ENCODE peak calls at places on chromosomes 1 and 21, in seven cellular contexts. B is colonic mucosa, J is GM03348, W is stomach, Z is NCI-H510A, O is SW 1271, H is heart right ventricle. I is an unnamed sample.

GRCh38 chr1:13517193-13517812 is 3.5 kb upstream of the LRRC38 start:
- DNase-seq in B (peak), J (peak), W (no peak), Z (no peak), O (no peak), H (no peak), I (no peak)

GRCh38 chr1:195908121-195908520 is 700.1 kb downstream of the KCNT2 start:
- DNase-seq in B (no peak), J (peak), W (no peak), Z (no peak), O (no peak), H (no peak), I (no peak)

GRCh38 chr1:99934801-99935200 is 35.0 kb upstream of the SLC35A3 start:
- DNase-seq in B (no peak), J (no peak), W (no peak), Z (no peak), O (no peak), H (no peak), I (no peak)

GRCh38 chr1:152869808-152870419 is 8.2 kb upstream of the SMCP start:
- DNase-seq in B (peak), J (peak), W (peak), Z (peak), O (peak), H (peak), I (no peak)

GRCh38 chr1:146032613-146033219 is 11.2 kb upstream of the HJV start:
- DNase-seq in B (no peak), J (peak), W (no peak), Z (no peak), O (peak), H (no peak), I (no peak)

GRCh38 chr1:58324551-58324950 is 222.0 kb downstream of the OMA1 start:
- DNase-seq in B (no peak), J (no peak), W (no peak), Z (no peak), O (no peak), H (no peak), I (no peak)

GRCh38 chr1:20366076-20366765 is 75.5 kb downstream of the VWA5B1 start:
- DNase-seq in B (peak), J (no peak), W (no peak), Z (peak), O (no peak), H (peak), I (peak)

GRCh38 chr1:209356909-209357498 is 226.5 kb upstream of the CAMK1G start:
- DNase-seq in B (no peak), J (no peak), W (no peak), Z (no peak), O (no peak), H (no peak), I (no peak)

GRCh38 chr21:42032266-42032665 is 22.1 kb upstream of the ZBTB21 start:
- DNase-seq in B (no peak), J (no peak), W (no peak), Z (no peak), O (no peak), H (no peak), I (no peak)

GRCh38 chr1:1542766-1543705 is 2.6 kb upstream of the TMEM240 start:
- DNase-seq in B (no peak), J (no peak), W (no peak), Z (no peak), O (no peak), H (no peak), I (no peak)

GRCh38 chr1:182575540-182576149 is 13.4 kb downstream of the RNASEL start:
- DNase-seq in B (peak), J (peak), W (no peak), Z (no peak), O (no peak), H (no peak), I (no peak)

GRCh38 chr1:19257178-19257914 is 5.7 kb downstream of the MRTO4 start:
- DNase-seq in B (no peak), J (no peak), W (no peak), Z (no peak), O (no peak), H (peak), I (no peak)

GRCh38 chr1:22412932-22413727 is 38.5 kb upstream of the ZBTB40 start:
- DNase-seq in B (no peak), J (peak), W (peak), Z (peak), O (no peak), H (no peak), I (no peak)

GRCh38 chr1:39268112-39268581 is 63.7 kb downstream of the MACF1 start:
- DNase-seq in B (no peak), J (peak), W (no peak), Z (peak), O (no peak), H (peak), I (no peak)

GRCh38 chr1:75723989-75724471 is 479 bp upstream of the ACADM start:
- DNase-seq in B (peak), J (peak), W (peak), Z (peak), O (peak), H (peak), I (peak)

GRCh38 chr1:157390646-157391045 is 161.7 kb downstream of the FCRL5 start:
- DNase-seq in B (no peak), J (peak), W (no peak), Z (no peak), O (peak), H (no peak), I (no peak)

GRCh38 chr1:30739601-30740000 is 16.2 kb upstream of the MATN1 start:
- DNase-seq in B (no peak), J (no peak), W (no peak), Z (no peak), O (no peak), H (no peak), I (no peak)

GRCh38 chr1:91098299-91098901 is 76.6 kb upstream of the ZNF644 start:
- DNase-seq in B (no peak), J (no peak), W (no peak), Z (no peak), O (no peak), H (no peak), I (no peak)

GRCh38 chr1:192861860-192862259 is 53.0 kb downstream of the RGS2 start:
- DNase-seq in B (no peak), J (no peak), W (no peak), Z (no peak), O (no peak), H (no peak), I (no peak)

GRCh38 chr1:192810253-192810880 is 1.5 kb downstream of the RGS2 start:
- DNase-seq in B (peak), J (no peak), W (no peak), Z (no peak), O (no peak), H (peak), I (peak)

GRCh38 chr21:36859744-36860501 is 106.5 kb downstream of the HLCS start:
- DNase-seq in B (peak), J (peak), W (peak), Z (no peak), O (peak), H (peak), I (peak)

GRCh38 chr1:210464519-210465039 is 135.9 kb downstream of the HHAT start:
- DNase-seq in B (no peak), J (no peak), W (peak), Z (peak), O (no peak), H (no peak), I (no peak)

GRCh38 chr1:64187646-64188045 is 15.8 kb upstream of the UBE2U start:
- DNase-seq in B (no peak), J (no peak), W (no peak), Z (no peak), O (no peak), H (no peak), I (no peak)

GRCh38 chr1:42002220-42002619 is 83.5 kb upstream of the HIVEP3 start:
- DNase-seq in B (no peak), J (no peak), W (no peak), Z (peak), O (no peak), H (no peak), I (no peak)

GRCh38 chr1:11704226-11704619 is 12.7 kb downstream of the DRAXIN start:
- DNase-seq in B (no peak), J (no peak), W (no peak), Z (no peak), O (no peak), H (no peak), I (no peak)

GRCh38 chr1:169692766-169693460 is 18.5 kb downstream of the SELL start:
- DNase-seq in B (no peak), J (no peak), W (no peak), Z (no peak), O (no peak), H (no peak), I (no peak)

GRCh38 chr1:29033829-29034466 is 89.8 kb downstream of the TMEM200B start:
- DNase-seq in B (no peak), J (peak), W (no peak), Z (no peak), O (peak), H (no peak), I (no peak)